ENCODE peak calls at places on chromosomes 2 and 18, in four cellular contexts. J is heart left ventricle, W is uterus, V is stomach. M is an unnamed sample.

GRCh38 chr18:74316257-74317180 is 880 bp downstream of the C18orf63 start:
- DNase-seq in J (no peak), W (no peak), V (no peak), M (no peak)

GRCh38 chr2:23361185-23361584 is 23.8 kb upstream of the KLHL29 start:
- DNase-seq in J (no peak), W (no peak), V (no peak), M (no peak)

GRCh38 chr2:178542161-178542560 is 61.9 kb downstream of the PLEKHA3 start:
- DNase-seq in J (no peak), W (no peak), V (no peak), M (no peak)

GRCh38 chr2:28334527-28334891 is 58.1 kb upstream of the FOSL2 start:
- DNase-seq in J (peak; percentile 45), W (no peak), V (no peak), M (no peak)

GRCh38 chr2:10326707-10327594 is 24.2 kb downstream of the HPCAL1 start:
- DNase-seq in J (peak; percentile 55), W (no peak), V (no peak), M (no peak)

GRCh38 chr2:182715121-182715895 is 749 bp upstream of the DNAJC10 start:
- DNase-seq in J (no peak), W (no peak), V (no peak), M (no peak)

GRCh38 chr2:60215295-60215990 is 338.0 kb downstream of the BCL11A start:
- DNase-seq in J (no peak), W (no peak), V (no peak), M (peak; percentile 60)

GRCh38 chr18:55863876-55864275 is 275.9 kb upstream of the TCF4 start:
- DNase-seq in J (no peak), W (peak; percentile 33), V (no peak), M (no peak)

GRCh38 chr2:190327995-190328394 is 8.4 kb upstream of the HIBCH start:
- DNase-seq in J (no peak), W (no peak), V (no peak), M (no peak)

GRCh38 chr18:23424616-23425015 is 28.5 kb upstream of the RIOK3 start:
- DNase-seq in J (no peak), W (no peak), V (no peak), M (no peak)

GRCh38 chr2:149735237-149735958 is 147.8 kb upstream of the MMADHC start:
- DNase-seq in J (no peak), W (no peak), V (no peak), M (no peak)

GRCh38 chr2:567865-568638 is 109.2 kb downstream of the TMEM18 start:
- DNase-seq in J (no peak), W (peak; percentile 81), V (no peak), M (no peak)

GRCh38 chr2:17599617-17600016 is 59.1 kb downstream of the VSNL1 start:
- DNase-seq in J (no peak), W (no peak), V (no peak), M (no peak)

GRCh38 chr2:148301362-148301761 is 280.5 kb downstream of the MBD5 start:
- DNase-seq in J (no peak), W (no peak), V (no peak), M (no peak)

GRCh38 chr2:13137679-13138078 is 420.9 kb downstream of the TRIB2 start:
- DNase-seq in J (no peak), W (no peak), V (no peak), M (no peak)

GRCh38 chr2:23705771-23706612 is 220.9 kb downstream of the ATAD2B start:
- DNase-seq in J (no peak), W (no peak), V (no peak), M (no peak)

GRCh38 chr2:49616800-49617199 is 462.5 kb upstream of the FSHR start:
- DNase-seq in J (no peak), W (no peak), V (no peak), M (no peak)

GRCh38 chr2:96073170-96073775 is 38.6 kb upstream of the GPAT2 start:
- DNase-seq in J (no peak), W (no peak), V (no peak), M (no peak)

GRCh38 chr18:58456625-58457024 is 172.3 kb downstream of the ALPK2 start:
- DNase-seq in J (no peak), W (no peak), V (no peak), M (no peak)

GRCh38 chr2:233934524-233934923 is 17.4 kb downstream of the TRPM8 start:
- DNase-seq in J (no peak), W (no peak), V (no peak), M (no peak)

GRCh38 chr18:13375302-13376255 is 157.0 kb downstream of the LDLRAD4 start:
- DNase-seq in J (peak; percentile 63), W (peak; percentile 82), V (no peak), M (no peak)
- H3K27ac ChIP-seq in J (no peak overlapping the region), W (peak overlapping the region; percentile 71), V (peak overlapping the region; percentile 61), M (no peak overlapping the region)

GRCh38 chr2:207710814-207711740 is at the start of gene CCNYL1:
- DNase-seq in J (peak; percentile 99), W (peak; percentile 98), V (peak; percentile 99), M (peak; percentile 99)
- TF ChIP-seq POLR2A in J (peak; percentile 95), W (peak; percentile 89), V (no peak), M (peak; percentile 95)

GRCh38 chr18:3970929-3971328 is 484.2 kb downstream of the DLGAP1 start:
- DNase-seq in J (no peak), W (no peak), V (no peak), M (no peak)
- TF ChIP-seq CTCF in J (peak; percentile 19), W (no peak), V (no peak), M (no peak)

GRCh38 chr2:169776483-169776802 is 22.2 kb upstream of the SSB start:
- DNase-seq in J (no peak), W (no peak), V (no peak), M (no peak)
- H3K27ac ChIP-seq in J (no peak overlapping the region), W (no peak overlapping the region), V (no peak overlapping the region), M (no peak overlapping the region)

DNA sequence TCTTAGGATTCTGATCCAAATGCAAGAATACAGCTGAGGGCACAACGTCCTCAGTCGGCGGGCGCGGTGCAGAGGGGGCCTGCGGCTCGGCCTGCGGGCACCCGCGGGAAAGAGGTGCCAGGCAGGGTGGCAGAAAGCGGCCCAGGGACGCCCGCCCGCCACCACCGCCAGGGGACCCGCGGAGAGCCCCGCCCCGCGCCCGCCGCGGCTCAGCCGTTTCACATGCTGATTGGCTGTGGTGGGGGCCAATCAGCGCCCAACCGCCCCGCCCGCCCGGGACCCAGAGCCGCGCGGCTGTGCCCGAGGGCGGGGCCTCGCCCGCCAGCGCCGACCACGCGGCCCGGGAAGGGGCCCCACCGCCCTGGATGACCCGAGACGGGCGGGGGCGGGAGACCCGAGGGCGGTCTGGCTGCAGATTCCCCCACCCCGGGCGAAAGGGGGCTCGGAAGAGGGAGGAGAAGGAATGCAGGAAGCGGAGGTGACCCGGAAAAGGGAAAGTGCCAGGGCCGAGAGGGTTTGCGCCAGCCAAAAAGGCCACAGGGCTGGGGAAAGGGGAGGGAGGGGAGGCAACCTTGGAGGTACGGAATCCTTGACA is 8.0 kb downstream of the IRS1 start:
- DNase-seq in J (peak; percentile 93), W (peak; percentile 82), V (peak; percentile 92), M (peak; percentile 91)
- TF ChIP-seq POLR2A in J (peak; percentile 81), W (peak; percentile 73), V (no peak), M (peak; percentile 55)

DNA sequence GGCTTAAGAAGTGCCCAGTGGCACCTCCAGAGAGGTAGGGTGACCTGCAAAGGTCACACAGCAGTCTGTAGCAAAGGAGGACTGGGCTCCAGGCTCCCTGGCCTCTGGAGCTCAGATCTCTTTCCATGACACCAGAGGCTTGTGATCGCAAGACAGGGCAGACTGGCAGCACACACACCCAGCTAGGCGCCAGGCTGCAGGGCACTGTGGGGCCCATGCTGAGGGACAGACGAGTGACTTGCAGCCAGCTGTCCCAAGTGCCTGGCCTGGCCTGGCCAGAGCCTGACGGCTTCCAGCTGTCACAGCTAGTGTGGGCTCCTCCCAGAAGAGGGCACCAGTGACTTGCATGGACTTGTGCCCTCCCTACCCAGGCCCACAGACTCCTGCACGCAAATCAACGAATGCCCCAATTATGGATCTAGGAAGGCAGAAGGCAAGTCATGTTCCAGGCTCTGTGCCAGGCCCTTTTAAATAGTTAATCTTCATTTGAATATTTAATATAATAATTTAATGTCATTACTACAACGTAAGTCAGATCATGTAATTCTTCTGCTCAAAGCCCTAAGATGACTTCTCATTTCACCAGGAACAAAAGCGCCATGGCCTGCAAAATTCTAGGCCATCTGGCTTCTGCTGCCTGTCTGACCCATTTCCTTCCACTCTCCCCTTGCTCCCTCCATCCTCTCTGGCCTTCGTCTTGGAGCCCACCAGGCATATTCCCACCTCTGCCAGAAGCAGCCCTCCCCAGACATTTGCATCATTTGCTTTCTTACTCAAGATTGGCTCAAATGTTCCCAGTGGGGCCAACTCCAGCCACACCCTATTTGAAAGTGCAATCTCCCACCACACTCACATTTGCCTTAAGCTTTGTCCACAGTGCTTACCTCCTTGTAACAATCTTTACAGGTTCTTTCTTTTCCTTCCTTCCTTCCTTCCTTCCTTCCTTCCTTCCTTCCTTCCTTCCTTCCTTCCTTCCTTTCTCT is 3.7 kb upstream of the SPEG start:
- DNase-seq in J (peak; percentile 73), W (peak; percentile 58), V (no peak), M (no peak)
- TF ChIP-seq CTCF in J (peak; percentile 32), W (peak; percentile 30), V (no peak), M (peak; percentile 8)

GRCh38 chr2:136112317-136112891 is 5.5 kb downstream of the CXCR4 start:
- DNase-seq in J (no peak), W (no peak), V (no peak), M (no peak)
- H3K27ac ChIP-seq in J (no peak overlapping the region), W (no peak overlapping the region), V (no peak overlapping the region), M (no peak overlapping the region)

GRCh38 chr2:232632904-232633412 is 446 bp upstream of the EFHD1 start:
- DNase-seq in J (peak; percentile 61), W (peak; percentile 87), V (no peak), M (no peak)

GRCh38 chr2:232635820-232636219 is 2.4 kb downstream of the EFHD1 start:
- DNase-seq in J (no peak), W (no peak), V (no peak), M (no peak)

GRCh38 chr2:232634319-232635150 is 1.1 kb downstream of the EFHD1 start:
- DNase-seq in J (peak; percentile 28), W (peak; percentile 32), V (no peak), M (no peak)

GRCh38 chr2:232632229-232632903 is 1.0 kb upstream of the EFHD1 start:
- DNase-seq in J (peak; percentile 29), W (peak; percentile 29), V (no peak), M (no peak)

GRCh38 chr2:232633413-232634318 is at the start of gene EFHD1:
- DNase-seq in J (peak; percentile 86), W (peak; percentile 86), V (peak; percentile 75), M (peak; percentile 75)
- TF ChIP-seq POLR2A in J (peak; percentile 83), W (peak; percentile 77), V (no peak), M (peak; percentile 51)

GRCh38 chr2:74414913-74415761 is 6.3 kb downstream of the C2orf81 start:
- DNase-seq in J (peak; percentile 66), W (peak; percentile 67), V (peak; percentile 51), M (peak; percentile 29)
- TF ChIP-seq CTCF in J (peak; percentile 56), W (peak; percentile 45), V (no peak), M (peak; percentile 55)

DNA sequence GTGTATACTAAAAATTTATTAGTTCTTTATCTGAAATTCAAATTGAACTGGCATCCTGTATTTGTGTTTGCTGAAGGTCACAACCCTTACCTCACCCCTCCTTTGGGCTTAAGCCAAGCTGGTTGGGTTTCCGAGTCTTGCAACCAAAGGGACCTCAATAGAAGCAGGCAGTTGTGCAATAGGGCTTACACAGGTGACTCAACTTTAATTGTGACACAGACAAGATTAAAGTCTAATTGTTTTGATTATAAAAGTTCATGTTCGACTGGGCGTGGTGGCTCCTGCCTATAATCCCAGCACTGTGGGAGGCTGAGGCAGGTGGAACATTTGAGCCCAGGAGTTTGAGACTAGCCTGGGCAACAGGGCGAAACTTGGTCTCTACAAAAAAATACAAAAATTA is 71.5 kb downstream of the RAB31 start:
- DNase-seq in J (no peak), W (no peak), V (peak; percentile 27), M (no peak)
- H3K27ac ChIP-seq in J (no peak overlapping the region), W (no peak overlapping the region), V (no peak overlapping the region), M (no peak overlapping the region)